ENCODE peak calls at places on chromosomes 16 and 17, in nine cellular contexts. X is PC-9; M is iPS-NIHi11; H is posterior cingulate gyrus; C is T1000; L is MCF 10A; E is OCI-M1; O is left kidney; R is stimulated activated CD4-positive, alpha-beta T cell treated with anti-CD3 and anti-CD28 coated beads, Interleukin-2, amount 100 ng/mL, for 48 hours. D is an unnamed sample.

GRCh38 chr17:59699786-59700185 is 7.4 kb downstream of the PTRH2 start:
- DNase-seq in O (no peak), E (no peak), X (no peak), H (no peak), M (no peak), L (no peak), R (no peak), C (no peak), D (no peak)

GRCh38 chr17:72122668-72123495 is 2.1 kb downstream of the SOX9 start:
- DNase-seq in L (no peak), H (peak; percentile 48), C (peak; percentile 45), X (no peak), R (no peak), O (peak; percentile 79), E (no peak), M (no peak), D (peak; percentile 44)

GRCh38 chr16:28193530-28194423 is 18.0 kb downstream of the XPO6 start:
- DNase-seq in R (peak; percentile 33), X (peak; percentile 98), L (peak; percentile 62), H (no peak), E (peak; percentile 17), C (peak; percentile 68), O (peak; percentile 48), M (no peak), D (no peak)

GRCh38 chr16:84618428-84619102 is 687 bp upstream of the COTL1 start:
- DNase-seq in L (peak; percentile 94), C (peak; percentile 79), E (peak; percentile 79), O (peak; percentile 75), M (peak; percentile 71), R (no peak), X (peak; percentile 99), H (no peak), D (peak; percentile 87)

GRCh38 chr17:5943991-5944390 is 126.2 kb upstream of the WSCD1 start:
- DNase-seq in O (no peak), X (no peak), C (no peak), E (no peak), H (no peak), R (no peak), L (no peak), M (no peak), D (no peak)

GRCh38 chr16:30722916-30723315 is 23.9 kb downstream of the SRCAP start:
- DNase-seq in O (no peak), L (no peak), C (no peak), H (no peak), M (no peak), X (no peak), E (no peak), R (no peak), D (no peak)

GRCh38 chr17:76388966-76389888 is 4.8 kb downstream of the SPHK1 start:
- DNase-seq in X (no peak), E (no peak), H (no peak), M (peak; percentile 55), L (no peak), C (no peak), O (no peak), R (no peak), D (no peak)

GRCh38 chr16:28524544-28525179 is 14.1 kb downstream of the NUPR1 start:
- DNase-seq in O (no peak), H (no peak), C (no peak), R (no peak), L (no peak), X (no peak), M (no peak), E (peak; percentile 74), D (no peak)

GRCh38 chr17:62955841-62956352 is 10.1 kb upstream of the TANC2 start:
- DNase-seq in X (peak; percentile 51), R (no peak), C (no peak), H (no peak), O (no peak), M (no peak), E (no peak), L (no peak), D (no peak)

GRCh38 chr16:84038491-84038890 is 4.1 kb downstream of the SLC38A8 start:
- DNase-seq in O (no peak), M (no peak), L (no peak), E (no peak), X (no peak), H (no peak), C (no peak), R (no peak), D (no peak)

GRCh38 chr17:67040652-67041051 is 3.7 kb upstream of the CACNG1 start:
- DNase-seq in M (no peak), O (no peak), H (no peak), C (no peak), E (no peak), L (no peak), R (no peak), X (no peak), D (no peak)

GRCh38 chr16:31273676-31274075 is 13.9 kb downstream of the ITGAM start:
- DNase-seq in H (no peak), L (peak; percentile 87), O (no peak), C (no peak), M (no peak), R (no peak), E (no peak), X (no peak), D (no peak)

GRCh38 chr17:48568499-48569259 is 9.5 kb downstream of the HOXB4 start:
- DNase-seq in X (no peak), C (no peak), M (no peak), R (no peak), O (peak; percentile 87), E (no peak), H (no peak), L (no peak), D (no peak)

GRCh38 chr17:36673637-36674277 is 72.4 kb downstream of the MRM1 start:
- DNase-seq in C (no peak), H (no peak), M (no peak), R (no peak), E (no peak), O (no peak), X (no peak), L (no peak), D (no peak)

GRCh38 chr17:76193616-76194015 is 46.7 kb downstream of the RNF157 start:
- DNase-seq in C (no peak), M (no peak), R (peak; percentile 21), O (peak; percentile 16), H (no peak), X (no peak), L (no peak), E (no peak), D (peak; percentile 18)

GRCh38 chr17:64223931-64224657 is 39.0 kb downstream of the TEX2 start:
- DNase-seq in C (no peak), X (no peak), R (no peak), E (no peak), L (no peak), H (no peak), M (no peak), O (no peak), D (no peak)

GRCh38 chr16:75620326-75621169 is 2.5 kb downstream of the ADAT1 start:
- DNase-seq in H (no peak), C (no peak), R (no peak), M (no peak), X (no peak), E (peak; percentile 91), L (no peak), O (no peak), D (no peak)

GRCh38 chr16:30958164-30959083 is 870 bp downstream of the SETD1A start:
- DNase-seq in L (peak; percentile 47), X (peak; percentile 58), E (peak; percentile 73), H (peak; percentile 14), O (peak; percentile 83), M (peak; percentile 94), R (peak; percentile 33), C (peak; percentile 76), D (peak; percentile 14)